ENCODE peak calls at places on chromosomes 1 and 21, in nine cellular contexts. R is uterus, X is foreskin fibroblast, S is transverse colon, E is epithelial cell of esophagus, H is lower leg skin, D is AG10803, G is fibroblast of lung, U is cardiac fibroblast. A is an unnamed sample.

GRCh38 chr1:92879316-92879968 is 47.6 kb downstream of the RPL5 start:
- DNase-seq in R (no peak), X (no peak), S (no peak), E (no peak), H (no peak), D (no peak), G (no peak), U (no peak), A (no peak)

GRCh38 chr1:233993651-233994050 is 89.2 kb downstream of the SLC35F3 start:
- DNase-seq in R (no peak), X (no peak), S (no peak), E (peak), H (no peak), D (no peak), G (peak), U (no peak), A (no peak)

GRCh38 chr1:8329439-8329838 is 11.5 kb downstream of the SLC45A1 start:
- DNase-seq in R (no peak), X (no peak), S (no peak), E (no peak), H (no peak), D (no peak), G (no peak), U (no peak), A (no peak)

GRCh38 chr21:33110340-33110715 is 40.4 kb downstream of the OLIG1 start:
- DNase-seq in R (no peak), X (no peak), S (no peak), E (no peak), H (no peak), D (no peak), G (no peak), U (no peak), A (no peak)

GRCh38 chr1:117886101-117886795 is 43.2 kb downstream of the GDAP2 start:
- DNase-seq in R (no peak), X (peak), S (no peak), E (peak), H (no peak), D (peak), G (peak), U (peak), A (no peak)

GRCh38 chr1:27719286-27720251 is 6.2 kb upstream of the FAM76A start:
- DNase-seq in R (no peak), X (peak), S (no peak), E (peak), H (no peak), D (peak), G (no peak), U (peak), A (no peak)

GRCh38 chr1:25486602-25487001 is 55.9 kb downstream of the MACO1 start:
- DNase-seq in R (no peak), X (peak), S (no peak), E (peak), H (no peak), D (peak), G (peak), U (peak), A (no peak)

GRCh38 chr21:46142581-46143473 is 12.6 kb downstream of the FTCD start:
- DNase-seq in R (peak), X (no peak), S (no peak), E (no peak), H (no peak), D (no peak), G (no peak), U (no peak), A (no peak)

GRCh38 chr1:54220004-54220811 is 20.2 kb downstream of the MRPL37 start:
- DNase-seq in R (peak), X (peak), S (no peak), E (no peak), H (no peak), D (peak), G (peak), U (peak), A (peak)

GRCh38 chr1:11778844-11779623 is 17.0 kb downstream of the C1orf167 start:
- DNase-seq in R (no peak), X (no peak), S (no peak), E (no peak), H (no peak), D (no peak), G (no peak), U (no peak), A (no peak)

GRCh38 chr1:202664083-202664482 is 46.2 kb downstream of the SYT2 start:
- DNase-seq in R (no peak), X (peak), S (no peak), E (peak), H (no peak), D (no peak), G (peak), U (peak), A (no peak)

GRCh38 chr1:6148497-6149241 is 31.5 kb downstream of the CHD5 start:
- DNase-seq in R (no peak), X (peak), S (peak), E (peak), H (peak), D (no peak), G (no peak), U (peak), A (peak)

GRCh38 chr21:24895885-24896734 is 711.2 kb downstream of the MRPL39 start:
- DNase-seq in R (no peak), X (no peak), S (peak), E (no peak), H (no peak), D (peak), G (peak), U (peak), A (no peak)

GRCh38 chr1:34794790-34795180 is 2.0 kb downstream of the GJA4 start:
- DNase-seq in R (no peak), X (no peak), S (no peak), E (no peak), H (no peak), D (no peak), G (no peak), U (no peak), A (no peak)
- H3K4me3 ChIP-seq in R (no peak), X (no peak), S (no peak), E (no peak), H (no peak), D (no peak), G (no peak), U (no peak), A (no peak)

DNA sequence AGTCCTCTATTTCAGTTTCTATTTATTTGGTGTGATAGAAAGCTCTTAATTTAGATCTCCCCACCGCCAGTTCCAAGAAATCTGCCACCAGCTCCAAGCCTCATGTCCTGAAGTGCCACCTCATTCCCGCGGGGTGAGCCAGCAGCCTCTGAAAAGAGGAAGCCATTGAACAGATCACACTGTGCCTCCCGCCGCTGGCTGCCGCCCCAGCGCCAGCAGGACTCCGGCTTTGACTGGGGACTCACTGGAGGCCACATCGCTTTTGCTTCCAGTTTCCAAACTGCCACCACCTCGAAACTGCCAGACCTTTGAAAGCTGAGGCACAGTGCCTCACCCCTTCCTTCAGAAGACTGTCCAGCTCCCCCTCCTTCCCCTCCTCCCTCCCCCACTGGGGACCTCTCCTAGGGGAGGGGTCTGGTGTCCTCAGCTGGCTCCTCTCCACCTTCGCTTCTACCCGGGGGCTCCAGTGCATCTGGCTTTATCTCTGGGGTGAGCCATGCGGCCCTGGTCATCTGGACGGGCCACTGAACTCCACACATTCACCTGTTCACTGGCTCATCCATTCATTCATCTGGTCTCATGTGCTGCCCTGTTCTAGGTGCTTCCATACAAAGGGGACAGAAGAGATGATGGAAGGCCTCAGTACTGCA is 59.0 kb downstream of the VPS26C start:
- DNase-seq in R (no peak), X (peak), S (peak), E (peak), H (peak), D (peak), G (peak), U (no peak), A (peak)
- H3K4me3 ChIP-seq in R (no peak), X (no peak), S (no peak), E (no peak), H (no peak), D (peak), G (no peak), U (no peak), A (no peak)

DNA sequence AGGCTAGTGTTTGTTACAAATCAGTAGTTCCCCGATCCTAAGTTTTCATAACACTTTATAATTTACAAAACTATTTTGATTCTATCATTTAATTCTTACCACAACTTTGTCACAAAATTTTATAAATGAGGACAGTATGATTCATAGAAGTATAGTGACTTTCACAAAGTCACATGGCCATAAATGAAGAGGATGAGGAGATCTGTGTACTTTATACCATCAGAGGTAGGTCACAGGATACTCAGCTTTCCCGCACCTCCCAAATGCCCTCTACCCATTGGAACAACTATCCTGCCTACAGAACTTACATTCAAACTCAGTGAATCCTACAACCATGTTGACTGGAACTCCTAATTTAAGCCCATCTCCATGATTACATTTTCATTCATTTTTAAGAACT is 56.3 kb downstream of the TNFSF4 start:
- DNase-seq in R (no peak), X (no peak), S (no peak), E (no peak), H (no peak), D (no peak), G (no peak), U (no peak), A (no peak)
- H3K4me3 ChIP-seq in R (no peak), X (no peak), S (no peak), E (no peak), H (no peak), D (no peak), G (no peak), U (no peak), A (no peak)

GRCh38 chr1:199585392-199585791 is 442.1 kb upstream of the NR5A2 start:
- DNase-seq in R (no peak), X (peak), S (no peak), E (peak), H (no peak), D (no peak), G (no peak), U (peak), A (no peak)
- H3K4me3 ChIP-seq in R (no peak), X (no peak), S (no peak), E (no peak), H (no peak), D (no peak), G (no peak), U (no peak), A (no peak)